ENCODE peak calls at places on chromosomes 5 and 9, in nine cellular contexts. One of them, this sample, is unnamed.

GRCh38 chr5:5270958-5271605 is 131.0 kb downstream of the ADAMTS16 start:
- DNase-seq in cardiac fibroblast: peak; percentile 68
- DNase-seq in naive thymus-derived CD4-positive, alpha-beta T cell: no peak
- DNase-seq in mucosa of descending colon: peak; percentile 66
- DNase-seq in OCI-LY7: no peak
- DNase-seq in neuronal stem cell: peak; percentile 12
- DNase-seq in brain microvascular endothelial cell: peak; percentile 90
- DNase-seq in BJ: peak; percentile 42
- DNase-seq in neural progenitor cell: peak; percentile 71
- DNase-seq in this sample: no peak

GRCh38 chr5:82922086-82922734 is 155.0 kb downstream of the TMEM167A start:
- DNase-seq in cardiac fibroblast: no peak
- DNase-seq in naive thymus-derived CD4-positive, alpha-beta T cell: no peak
- DNase-seq in mucosa of descending colon: no peak
- DNase-seq in OCI-LY7: no peak
- DNase-seq in neuronal stem cell: no peak
- DNase-seq in brain microvascular endothelial cell: no peak
- DNase-seq in BJ: no peak
- DNase-seq in neural progenitor cell: peak; percentile 61
- DNase-seq in this sample: no peak

GRCh38 chr5:117801583-117801982 is 1186.8 kb downstream of the DTWD2 start:
- DNase-seq in cardiac fibroblast: no peak
- DNase-seq in naive thymus-derived CD4-positive, alpha-beta T cell: no peak
- DNase-seq in mucosa of descending colon: no peak
- DNase-seq in OCI-LY7: no peak
- DNase-seq in neuronal stem cell: no peak
- DNase-seq in brain microvascular endothelial cell: no peak
- DNase-seq in BJ: no peak
- DNase-seq in neural progenitor cell: no peak
- DNase-seq in this sample: no peak

GRCh38 chr9:92180669-92181181 is 65.5 kb upstream of the SPTLC1 start:
- DNase-seq in cardiac fibroblast: peak; percentile 81
- DNase-seq in naive thymus-derived CD4-positive, alpha-beta T cell: no peak
- DNase-seq in mucosa of descending colon: no peak
- DNase-seq in OCI-LY7: no peak
- DNase-seq in neuronal stem cell: no peak
- DNase-seq in brain microvascular endothelial cell: peak; percentile 83
- DNase-seq in BJ: peak; percentile 67
- DNase-seq in neural progenitor cell: no peak
- DNase-seq in this sample: no peak

GRCh38 chr5:64727150-64727549 is 36.8 kb downstream of the SHISAL2B start:
- DNase-seq in cardiac fibroblast: no peak
- DNase-seq in naive thymus-derived CD4-positive, alpha-beta T cell: no peak
- DNase-seq in mucosa of descending colon: no peak
- DNase-seq in OCI-LY7: no peak
- DNase-seq in neuronal stem cell: no peak
- DNase-seq in brain microvascular endothelial cell: no peak
- DNase-seq in BJ: no peak
- DNase-seq in neural progenitor cell: no peak
- DNase-seq in this sample: no peak

GRCh38 chr5:171295299-171295698 is 13.7 kb upstream of the TLX3 start:
- DNase-seq in cardiac fibroblast: no peak
- DNase-seq in naive thymus-derived CD4-positive, alpha-beta T cell: no peak
- DNase-seq in mucosa of descending colon: no peak
- DNase-seq in OCI-LY7: no peak
- DNase-seq in neuronal stem cell: no peak
- DNase-seq in brain microvascular endothelial cell: peak; percentile 16
- DNase-seq in BJ: no peak
- DNase-seq in neural progenitor cell: no peak
- DNase-seq in this sample: no peak

GRCh38 chr9:36327903-36328302 is 69.7 kb upstream of the GNE start:
- DNase-seq in cardiac fibroblast: peak; percentile 44
- DNase-seq in naive thymus-derived CD4-positive, alpha-beta T cell: no peak
- DNase-seq in mucosa of descending colon: no peak
- DNase-seq in OCI-LY7: no peak
- DNase-seq in neuronal stem cell: no peak
- DNase-seq in brain microvascular endothelial cell: peak; percentile 33
- DNase-seq in BJ: no peak
- DNase-seq in neural progenitor cell: no peak
- DNase-seq in this sample: no peak

GRCh38 chr5:314676-315487 is 6.6 kb upstream of the AHRR start:
- DNase-seq in cardiac fibroblast: no peak
- DNase-seq in naive thymus-derived CD4-positive, alpha-beta T cell: no peak
- DNase-seq in mucosa of descending colon: no peak
- DNase-seq in OCI-LY7: no peak
- DNase-seq in neuronal stem cell: no peak
- DNase-seq in brain microvascular endothelial cell: no peak
- DNase-seq in BJ: no peak
- DNase-seq in neural progenitor cell: no peak
- DNase-seq in this sample: no peak

GRCh38 chr5:73823508-73823925 is 197.5 kb downstream of the ARHGEF28 start:
- DNase-seq in cardiac fibroblast: peak; percentile 64
- DNase-seq in naive thymus-derived CD4-positive, alpha-beta T cell: no peak
- DNase-seq in mucosa of descending colon: no peak
- DNase-seq in OCI-LY7: no peak
- DNase-seq in neuronal stem cell: no peak
- DNase-seq in brain microvascular endothelial cell: peak; percentile 70
- DNase-seq in BJ: peak; percentile 37
- DNase-seq in neural progenitor cell: no peak
- DNase-seq in this sample: no peak

GRCh38 chr5:8520922-8521321 is 652.0 kb downstream of the MTRR start:
- DNase-seq in cardiac fibroblast: no peak
- DNase-seq in naive thymus-derived CD4-positive, alpha-beta T cell: no peak
- DNase-seq in mucosa of descending colon: no peak
- DNase-seq in OCI-LY7: no peak
- DNase-seq in neuronal stem cell: peak; percentile 35
- DNase-seq in brain microvascular endothelial cell: no peak
- DNase-seq in BJ: no peak
- DNase-seq in neural progenitor cell: peak; percentile 52
- DNase-seq in this sample: no peak

GRCh38 chr9:116355153-116355827 is 201.7 kb downstream of the PAPPA start:
- DNase-seq in cardiac fibroblast: peak; percentile 48
- DNase-seq in naive thymus-derived CD4-positive, alpha-beta T cell: no peak
- DNase-seq in mucosa of descending colon: no peak
- DNase-seq in OCI-LY7: no peak
- DNase-seq in neuronal stem cell: no peak
- DNase-seq in brain microvascular endothelial cell: no peak
- DNase-seq in BJ: no peak
- DNase-seq in neural progenitor cell: peak; percentile 45
- DNase-seq in this sample: no peak

GRCh38 chr5:15571081-15571480 is 71.1 kb downstream of the FBXL7 start:
- DNase-seq in cardiac fibroblast: no peak
- DNase-seq in naive thymus-derived CD4-positive, alpha-beta T cell: no peak
- DNase-seq in mucosa of descending colon: no peak
- DNase-seq in OCI-LY7: no peak
- DNase-seq in neuronal stem cell: no peak
- DNase-seq in brain microvascular endothelial cell: no peak
- DNase-seq in BJ: no peak
- DNase-seq in neural progenitor cell: no peak
- DNase-seq in this sample: no peak

GRCh38 chr5:131511934-131512333 is 123.1 kb downstream of the RAPGEF6 start:
- DNase-seq in cardiac fibroblast: no peak
- DNase-seq in naive thymus-derived CD4-positive, alpha-beta T cell: no peak
- DNase-seq in mucosa of descending colon: no peak
- DNase-seq in OCI-LY7: no peak
- DNase-seq in neuronal stem cell: peak; percentile 29
- DNase-seq in brain microvascular endothelial cell: no peak
- DNase-seq in BJ: no peak
- DNase-seq in neural progenitor cell: peak; percentile 62
- DNase-seq in this sample: no peak

GRCh38 chr5:10756539-10756938 is 4.5 kb downstream of the DAP start:
- DNase-seq in cardiac fibroblast: peak; percentile 52
- DNase-seq in naive thymus-derived CD4-positive, alpha-beta T cell: no peak
- DNase-seq in mucosa of descending colon: no peak
- DNase-seq in OCI-LY7: no peak
- DNase-seq in neuronal stem cell: no peak
- DNase-seq in brain microvascular endothelial cell: no peak
- DNase-seq in BJ: no peak
- DNase-seq in neural progenitor cell: no peak
- DNase-seq in this sample: no peak
- H3K4me3 ChIP-seq in cardiac fibroblast: no peak overlapping the region
- H3K4me3 ChIP-seq in naive thymus-derived CD4-positive, alpha-beta T cell: no peak overlapping the region
- H3K4me3 ChIP-seq in mucosa of descending colon: no peak overlapping the region
- H3K4me3 ChIP-seq in OCI-LY7: no peak overlapping the region
- H3K4me3 ChIP-seq in neuronal stem cell: no peak overlapping the region
- H3K4me3 ChIP-seq in brain microvascular endothelial cell: no peak overlapping the region
- H3K4me3 ChIP-seq in BJ: no peak overlapping the region
- H3K4me3 ChIP-seq in neural progenitor cell: no peak overlapping the region
- H3K4me3 ChIP-seq in this sample: no peak overlapping the region

DNA sequence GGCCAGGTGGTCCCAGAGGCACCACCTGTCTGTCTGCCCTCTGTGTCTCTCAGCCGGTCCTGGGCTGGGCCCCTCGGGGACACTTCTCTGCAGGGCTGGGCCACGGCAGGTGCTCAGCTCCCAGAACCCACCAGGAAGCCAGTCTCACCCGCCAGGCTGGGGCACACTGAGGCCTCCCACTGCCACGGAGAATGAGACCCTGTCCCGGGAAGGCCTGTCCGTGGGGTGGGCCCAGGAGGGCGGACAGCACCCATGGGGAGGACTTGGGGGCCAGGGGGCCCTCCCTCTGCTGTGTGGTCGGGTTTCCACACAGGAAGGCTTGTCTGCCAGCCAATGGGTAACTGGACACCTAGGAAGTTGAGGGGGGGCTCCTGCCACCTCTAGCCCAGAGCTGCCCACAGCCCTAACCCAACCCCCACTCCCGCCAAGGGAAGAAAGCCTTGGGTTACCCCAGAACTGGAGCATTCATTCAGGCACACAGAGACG is 4.1 kb upstream of the TUBB4B start:
- DNase-seq in cardiac fibroblast: no peak
- DNase-seq in naive thymus-derived CD4-positive, alpha-beta T cell: no peak
- DNase-seq in mucosa of descending colon: no peak
- DNase-seq in OCI-LY7: no peak
- DNase-seq in neuronal stem cell: no peak
- DNase-seq in brain microvascular endothelial cell: no peak
- DNase-seq in BJ: no peak
- DNase-seq in neural progenitor cell: peak; percentile 39
- DNase-seq in this sample: no peak
- H3K4me3 ChIP-seq in cardiac fibroblast: no peak overlapping the region
- H3K4me3 ChIP-seq in naive thymus-derived CD4-positive, alpha-beta T cell: peak overlapping the region; percentile 27
- H3K4me3 ChIP-seq in mucosa of descending colon: no peak overlapping the region
- H3K4me3 ChIP-seq in OCI-LY7: peak overlapping the region; percentile 48
- H3K4me3 ChIP-seq in neuronal stem cell: no peak overlapping the region
- H3K4me3 ChIP-seq in brain microvascular endothelial cell: no peak overlapping the region
- H3K4me3 ChIP-seq in BJ: no peak overlapping the region
- H3K4me3 ChIP-seq in neural progenitor cell: peak overlapping the region; percentile 5
- H3K4me3 ChIP-seq in this sample: no peak overlapping the region

DNA sequence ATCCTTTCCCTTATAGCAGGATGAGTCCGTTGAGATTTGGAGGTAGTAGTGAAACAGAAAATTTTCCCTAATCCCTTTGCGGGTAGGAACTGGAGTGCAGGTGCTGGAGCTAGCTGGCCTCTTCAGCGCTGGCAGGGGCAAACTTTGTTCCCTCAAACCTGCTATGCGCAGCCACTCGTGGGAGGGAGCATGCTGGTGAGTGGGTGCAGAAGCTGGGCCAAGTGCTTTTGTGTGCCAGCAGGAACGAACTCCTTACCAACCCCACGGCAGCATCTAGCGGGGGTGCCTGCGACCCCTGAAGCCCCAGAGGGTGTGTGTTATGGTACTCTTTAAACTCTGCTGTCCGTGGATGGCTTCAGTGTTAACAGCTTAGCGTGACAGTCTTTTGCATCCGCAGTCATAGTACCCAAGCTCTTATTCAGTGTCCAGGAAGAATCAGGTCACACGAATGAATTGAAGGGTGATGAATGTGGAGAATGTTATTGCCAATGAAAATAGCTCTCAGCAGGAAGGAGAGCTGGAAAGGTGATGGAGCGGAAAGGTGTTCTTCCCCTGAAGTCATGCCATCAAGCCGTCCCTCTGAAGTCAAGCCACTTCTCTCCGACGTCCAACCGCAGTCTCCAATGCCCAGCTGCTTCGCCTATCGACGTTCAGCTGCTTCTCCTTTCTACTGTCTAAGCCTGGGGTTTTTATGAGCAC is 1445.1 kb upstream of the CDH9 start:
- DNase-seq in cardiac fibroblast: no peak
- DNase-seq in naive thymus-derived CD4-positive, alpha-beta T cell: no peak
- DNase-seq in mucosa of descending colon: no peak
- DNase-seq in OCI-LY7: no peak
- DNase-seq in neuronal stem cell: no peak
- DNase-seq in brain microvascular endothelial cell: no peak
- DNase-seq in BJ: no peak
- DNase-seq in neural progenitor cell: peak; percentile 1
- DNase-seq in this sample: no peak
- H3K4me3 ChIP-seq in cardiac fibroblast: no peak overlapping the region
- H3K4me3 ChIP-seq in naive thymus-derived CD4-positive, alpha-beta T cell: no peak overlapping the region
- H3K4me3 ChIP-seq in mucosa of descending colon: no peak overlapping the region
- H3K4me3 ChIP-seq in OCI-LY7: no peak overlapping the region
- H3K4me3 ChIP-seq in neuronal stem cell: no peak overlapping the region
- H3K4me3 ChIP-seq in brain microvascular endothelial cell: no peak overlapping the region
- H3K4me3 ChIP-seq in BJ: no peak overlapping the region
- H3K4me3 ChIP-seq in neural progenitor cell: no peak overlapping the region
- H3K4me3 ChIP-seq in this sample: no peak overlapping the region

GRCh38 chr9:8429157-8429556 is 629.6 kb upstream of the DMAC1 start:
- DNase-seq in cardiac fibroblast: no peak
- DNase-seq in naive thymus-derived CD4-positive, alpha-beta T cell: no peak
- DNase-seq in mucosa of descending colon: no peak
- DNase-seq in OCI-LY7: no peak
- DNase-seq in neuronal stem cell: no peak
- DNase-seq in brain microvascular endothelial cell: no peak
- DNase-seq in BJ: no peak
- DNase-seq in neural progenitor cell: no peak
- DNase-seq in this sample: no peak

GRCh38 chr9:8429768-8430167 is 630.2 kb upstream of the DMAC1 start:
- DNase-seq in cardiac fibroblast: no peak
- DNase-seq in naive thymus-derived CD4-positive, alpha-beta T cell: no peak
- DNase-seq in mucosa of descending colon: no peak
- DNase-seq in OCI-LY7: no peak
- DNase-seq in neuronal stem cell: no peak
- DNase-seq in brain microvascular endothelial cell: no peak
- DNase-seq in BJ: no peak
- DNase-seq in neural progenitor cell: no peak
- DNase-seq in this sample: no peak

GRCh38 chr9:8431505-8431904 is 631.9 kb upstream of the DMAC1 start:
- DNase-seq in cardiac fibroblast: no peak
- DNase-seq in naive thymus-derived CD4-positive, alpha-beta T cell: no peak
- DNase-seq in mucosa of descending colon: no peak
- DNase-seq in OCI-LY7: no peak
- DNase-seq in neuronal stem cell: no peak
- DNase-seq in brain microvascular endothelial cell: no peak
- DNase-seq in BJ: no peak
- DNase-seq in neural progenitor cell: no peak
- DNase-seq in this sample: no peak

GRCh38 chr9:8430945-8431344 is 631.4 kb upstream of the DMAC1 start:
- DNase-seq in cardiac fibroblast: no peak
- DNase-seq in naive thymus-derived CD4-positive, alpha-beta T cell: no peak
- DNase-seq in mucosa of descending colon: no peak
- DNase-seq in OCI-LY7: no peak
- DNase-seq in neuronal stem cell: no peak
- DNase-seq in brain microvascular endothelial cell: no peak
- DNase-seq in BJ: no peak
- DNase-seq in neural progenitor cell: no peak
- DNase-seq in this sample: no peak

DNA sequence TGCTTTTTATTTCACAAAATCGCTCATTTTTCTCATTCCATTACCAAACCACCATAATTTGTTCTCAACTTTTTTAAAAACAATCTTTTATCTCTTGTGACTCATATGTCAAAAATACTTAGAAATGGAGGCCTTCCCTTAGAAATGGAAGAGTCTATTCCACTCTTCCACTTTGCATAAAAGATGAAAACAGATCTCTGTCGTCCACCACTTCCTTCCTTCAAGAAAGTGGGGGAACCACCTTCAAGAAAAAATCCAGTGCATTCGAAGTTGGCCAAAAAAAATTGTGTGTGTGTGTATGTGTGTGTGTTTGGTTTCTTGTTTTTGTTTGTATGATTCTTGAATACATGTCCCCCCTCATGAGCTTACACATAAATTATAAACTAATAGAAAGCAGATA is 628.8 kb upstream of the DMAC1 start:
- DNase-seq in cardiac fibroblast: no peak
- DNase-seq in naive thymus-derived CD4-positive, alpha-beta T cell: no peak
- DNase-seq in mucosa of descending colon: no peak
- DNase-seq in OCI-LY7: no peak
- DNase-seq in neuronal stem cell: no peak
- DNase-seq in brain microvascular endothelial cell: no peak
- DNase-seq in BJ: no peak
- DNase-seq in neural progenitor cell: no peak
- DNase-seq in this sample: no peak
- H3K4me3 ChIP-seq in cardiac fibroblast: no peak overlapping the region
- H3K4me3 ChIP-seq in naive thymus-derived CD4-positive, alpha-beta T cell: no peak overlapping the region
- H3K4me3 ChIP-seq in mucosa of descending colon: no peak overlapping the region
- H3K4me3 ChIP-seq in OCI-LY7: no peak overlapping the region
- H3K4me3 ChIP-seq in neuronal stem cell: no peak overlapping the region
- H3K4me3 ChIP-seq in brain microvascular endothelial cell: no peak overlapping the region
- H3K4me3 ChIP-seq in BJ: no peak overlapping the region
- H3K4me3 ChIP-seq in neural progenitor cell: no peak overlapping the region
- H3K4me3 ChIP-seq in this sample: no peak overlapping the region